ENCODE peak calls at places on chromosomes 13 and 19, in five cellular contexts. I is SK-N-SH, Q is K562, W is GM12892, O is HepG2. E is an unnamed sample.

GRCh38 chr13:85650613-85651012 is 148.6 kb downstream of the SLITRK6 start:
- DNase-seq in I (no peak), Q (no peak), W (no peak), O (no peak), E (no peak)

GRCh38 chr13:98300956-98301641 is 124.0 kb upstream of the RNF113B start:
- DNase-seq in I (no peak), Q (no peak), W (no peak), O (peak), E (no peak)

GRCh38 chr19:39103151-39103550 is 19.0 kb downstream of the ACP7 start:
- DNase-seq in I (no peak), Q (no peak), W (no peak), O (no peak), E (no peak)

GRCh38 chr13:32309812-32310706 is 5.1 kb downstream of the ZAR1L start:
- DNase-seq in I (peak), Q (peak), W (no peak), O (peak), E (peak)

GRCh38 chr13:67632590-67632989 is 402.5 kb upstream of the PCDH9 start:
- DNase-seq in I (no peak), Q (no peak), W (no peak), O (no peak), E (no peak)

GRCh38 chr19:13062317-13062716 is 40.3 kb downstream of the LYL1 start:
- DNase-seq in I (no peak), Q (no peak), W (no peak), O (no peak), E (no peak)

GRCh38 chr19:55247621-55248099 is 11.2 kb downstream of the PPP6R1 start:
- DNase-seq in I (peak), Q (no peak), W (no peak), O (no peak), E (no peak)

GRCh38 chr13:40624338-40624737 is 42.1 kb downstream of the FOXO1 start:
- DNase-seq in I (peak), Q (no peak), W (no peak), O (no peak), E (no peak)

GRCh38 chr13:101529419-101529818 is 76.9 kb downstream of the ITGBL1 start:
- DNase-seq in I (no peak), Q (no peak), W (no peak), O (no peak), E (no peak)

GRCh38 chr19:58374200-58374599 is 6.6 kb downstream of the ZNF837 start:
- DNase-seq in I (no peak), Q (no peak), W (no peak), O (no peak), E (no peak)

DNA sequence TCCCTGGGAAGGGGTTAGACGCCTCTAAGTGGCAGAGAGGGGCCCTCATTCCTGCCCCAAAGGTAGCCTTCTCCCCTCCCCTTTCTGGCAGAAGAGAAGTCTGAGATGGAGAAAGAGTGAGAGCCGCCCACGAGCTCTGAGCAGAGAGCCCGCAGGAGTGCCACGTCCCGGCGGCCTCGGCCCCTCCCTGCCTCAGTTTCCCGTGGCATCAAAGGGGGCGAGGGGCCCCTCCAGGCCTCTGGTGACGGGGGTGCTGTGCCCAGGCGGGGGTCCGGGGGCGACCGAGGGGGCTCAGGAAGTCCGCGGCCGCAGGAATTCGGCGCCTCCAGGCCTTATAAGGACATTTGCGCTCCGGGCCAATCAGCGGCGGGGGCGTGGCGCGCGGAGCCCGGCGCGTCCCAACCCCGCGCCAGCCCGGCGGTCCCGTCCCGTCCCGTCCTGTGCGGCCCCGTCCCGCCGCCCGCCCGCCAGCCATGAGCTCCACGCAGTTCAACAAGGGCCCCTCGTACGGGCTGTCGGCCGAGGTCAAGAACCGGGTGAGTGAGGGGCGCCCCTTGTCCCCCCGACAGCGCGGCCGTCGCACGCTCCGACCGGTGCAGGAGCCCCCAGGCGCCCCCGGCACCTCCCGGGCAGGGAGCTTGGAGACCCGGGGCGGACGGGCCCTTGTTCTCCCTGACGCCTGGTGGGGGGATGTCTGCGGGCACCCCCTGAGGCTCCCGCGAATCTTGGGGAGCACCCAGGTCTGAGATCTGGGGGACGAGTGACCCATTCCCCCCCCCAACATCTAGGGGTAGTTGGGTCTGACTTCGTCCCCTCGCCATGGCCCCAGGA is at the start of gene CNN2:
- DNase-seq in I (peak), Q (peak), W (peak), O (peak), E (peak)
- TF ChIP-seq TAF1 in I (peak), Q (peak), W (peak), O (peak), E (peak)

GRCh38 chr13:96816874-96817273 is 177.4 kb downstream of the OXGR1 start:
- DNase-seq in I (no peak), Q (no peak), W (no peak), O (no peak), E (no peak)
- TF ChIP-seq TAF1 in I (no peak), Q (no peak), W (no peak), O (no peak), E (no peak)

GRCh38 chr13:50707533-50708096 is 135.9 kb downstream of the DLEU7 start:
- DNase-seq in I (peak), Q (no peak), W (no peak), O (no peak), E (no peak)
- TF ChIP-seq TAF1 in I (no peak), Q (no peak), W (no peak), O (no peak), E (no peak)

DNA sequence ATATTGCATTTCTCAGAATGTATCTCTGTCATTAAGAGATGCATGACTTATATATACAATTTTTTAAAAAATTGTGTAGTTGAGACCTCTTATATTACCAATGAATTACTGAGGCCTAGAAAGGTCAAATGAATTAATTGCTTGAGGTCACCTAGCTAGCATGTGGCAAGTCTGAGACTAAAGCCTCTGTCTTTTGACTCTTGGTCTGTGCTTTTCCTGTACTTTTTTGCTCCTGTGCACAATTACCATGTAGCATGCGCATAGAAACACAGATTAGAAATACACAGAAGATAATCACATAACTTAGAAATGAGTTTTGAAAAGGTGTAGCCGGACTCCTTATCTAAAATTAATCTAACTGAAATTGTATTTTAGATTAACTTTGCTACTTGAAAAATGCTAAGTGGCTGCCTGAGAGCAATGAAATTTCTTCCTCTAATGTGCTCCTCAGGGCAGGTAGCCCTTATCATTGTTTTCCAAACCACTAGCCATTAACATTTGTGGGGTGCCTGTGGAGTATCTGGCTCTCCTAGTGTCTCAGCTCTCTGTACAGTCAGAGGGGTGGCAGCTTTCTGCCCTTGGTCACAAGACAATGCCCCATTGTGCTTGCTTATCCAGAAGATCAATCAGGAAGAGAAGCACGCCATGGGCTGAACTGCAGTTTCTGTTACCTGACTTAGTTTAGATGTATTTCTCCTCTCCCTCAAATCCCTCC is 119.6 kb downstream of the RFC3 start:
- DNase-seq in I (no peak), Q (no peak), W (no peak), O (peak), E (no peak)
- TF ChIP-seq TAF1 in I (no peak), Q (no peak), W (no peak), O (no peak), E (no peak)

GRCh38 chr19:3697094-3697493 is 3.2 kb downstream of the PIP5K1C start:
- DNase-seq in I (no peak), Q (no peak), W (no peak), O (no peak), E (no peak)

GRCh38 chr19:3696660-3696995 is 3.6 kb downstream of the PIP5K1C start:
- DNase-seq in I (no peak), Q (no peak), W (no peak), O (no peak), E (no peak)

GRCh38 chr19:3698386-3698950 is 1.8 kb downstream of the PIP5K1C start:
- DNase-seq in I (peak), Q (no peak), W (peak), O (no peak), E (no peak)

GRCh38 chr19:3699071-3699740 is 1.1 kb downstream of the PIP5K1C start:
- DNase-seq in I (peak), Q (peak), W (peak), O (no peak), E (peak)

GRCh38 chr19:3697671-3698385 is 2.4 kb downstream of the PIP5K1C start:
- DNase-seq in I (no peak), Q (no peak), W (no peak), O (no peak), E (no peak)
- TF ChIP-seq TAF1 in I (no peak), Q (no peak), W (no peak), O (no peak), E (no peak)

GRCh38 chr19:29606420-29606747 is 301 bp downstream of the POP4 start:
- DNase-seq in I (no peak), Q (peak), W (no peak), O (no peak), E (no peak)
- TF ChIP-seq TAF1 in I (no peak), Q (no peak), W (no peak), O (no peak), E (no peak)

GRCh38 chr13:61916483-61916882 is 500.8 kb upstream of the PCDH20 start:
- DNase-seq in I (no peak), Q (no peak), W (no peak), O (no peak), E (no peak)

GRCh38 chr13:61918841-61919240 is 503.2 kb upstream of the PCDH20 start:
- DNase-seq in I (no peak), Q (no peak), W (no peak), O (no peak), E (no peak)

GRCh38 chr13:61908906-61909305 is 493.3 kb upstream of the PCDH20 start:
- DNase-seq in I (no peak), Q (no peak), W (no peak), O (no peak), E (no peak)

GRCh38 chr13:61913183-61913582 is 497.5 kb upstream of the PCDH20 start:
- DNase-seq in I (no peak), Q (no peak), W (no peak), O (no peak), E (no peak)
- TF ChIP-seq TAF1 in I (no peak), Q (no peak), W (no peak), O (no peak), E (no peak)

GRCh38 chr13:43424386-43424785 is 362.4 kb downstream of the ENOX1 start:
- DNase-seq in I (no peak), Q (no peak), W (no peak), O (no peak), E (no peak)
- TF ChIP-seq TAF1 in I (no peak), Q (no peak), W (no peak), O (no peak), E (no peak)

DNA sequence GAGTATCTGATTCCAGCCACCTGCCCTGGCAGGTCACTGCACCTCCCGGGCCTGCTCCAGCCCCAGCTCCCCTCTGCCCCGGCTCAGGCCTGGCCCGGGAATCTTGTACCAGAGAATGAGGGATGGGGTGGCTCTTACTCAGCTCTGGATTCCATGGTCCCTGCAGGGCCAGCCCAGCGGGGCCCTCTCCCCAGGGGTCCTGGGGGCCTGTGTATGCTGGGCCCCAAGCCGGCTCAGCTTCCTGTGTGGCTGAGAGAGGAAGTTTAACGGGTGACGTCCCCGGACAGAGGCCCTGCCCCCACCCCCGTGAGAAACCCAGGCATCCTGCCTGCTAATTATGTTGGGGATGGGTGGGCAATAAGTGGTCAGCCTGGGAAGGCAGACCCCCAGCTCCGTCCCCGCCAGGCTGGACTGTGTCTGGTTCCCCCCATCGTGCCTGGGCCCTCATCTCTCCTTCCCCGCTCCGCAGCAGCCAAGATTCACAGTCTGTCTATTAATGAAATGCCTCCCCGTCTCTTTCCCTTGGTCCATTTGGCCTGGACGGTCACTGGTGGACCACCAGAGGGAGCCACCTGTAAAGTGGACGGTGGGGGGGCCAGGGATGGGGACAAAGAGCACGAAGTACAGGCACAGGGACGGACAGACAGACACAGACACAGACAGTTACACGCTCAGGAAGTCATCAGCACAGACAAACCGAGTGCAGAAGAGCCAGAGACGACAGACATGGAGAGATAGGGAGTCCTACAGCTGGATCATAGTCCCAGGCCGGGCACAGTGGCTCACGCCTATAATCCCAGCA is at the start of gene DENND1C:
- DNase-seq in I (peak), Q (peak), W (peak), O (peak), E (no peak)
- TF ChIP-seq TAF1 in I (no peak), Q (no peak), W (no peak), O (no peak), E (peak)

DNA sequence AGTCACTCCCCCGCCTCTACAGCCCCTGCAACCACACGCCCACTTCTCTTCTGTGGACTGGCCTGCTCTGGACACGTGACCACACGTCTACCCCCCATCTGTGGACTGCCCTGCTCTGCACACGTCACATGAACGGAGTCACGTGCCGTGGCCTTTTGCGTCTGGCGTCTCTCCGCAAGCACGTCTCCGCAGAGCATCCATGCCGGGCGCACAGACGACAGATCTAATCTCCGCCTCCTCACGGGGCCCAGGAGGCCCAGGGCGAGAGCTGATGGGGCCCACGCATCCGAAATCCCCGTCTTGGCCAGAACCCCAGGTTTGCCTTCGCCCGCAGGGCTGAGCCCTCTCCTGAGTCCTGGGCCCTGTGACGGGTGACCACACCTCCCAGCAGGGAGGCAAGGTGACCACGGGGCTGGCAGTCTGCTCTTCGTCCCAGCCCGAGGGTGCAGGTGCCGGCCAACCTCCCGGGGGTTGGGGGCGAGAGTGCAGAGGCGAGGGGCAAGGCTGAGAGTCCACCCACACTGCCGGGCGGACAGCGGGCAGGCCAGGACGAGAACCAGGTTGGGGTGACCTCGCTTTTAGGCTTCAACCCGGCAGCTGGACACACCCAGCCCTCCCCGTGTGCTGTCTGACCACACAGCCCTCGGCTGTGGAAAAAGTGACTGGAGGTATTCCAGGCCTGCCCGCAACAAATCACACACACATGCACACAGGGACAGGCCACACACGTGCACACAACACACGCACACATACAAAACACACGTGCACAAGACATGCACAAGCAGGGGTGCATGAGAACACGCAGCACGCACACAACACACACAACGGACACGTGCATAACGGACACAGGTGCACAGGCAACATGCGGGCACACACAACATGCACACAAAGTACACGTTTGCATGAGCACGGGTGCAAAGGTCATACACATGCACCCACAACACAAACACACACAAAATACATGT is 3.9 kb downstream of the SBNO2 start:
- DNase-seq in I (peak), Q (no peak), W (no peak), O (no peak), E (no peak)
- TF ChIP-seq TAF1 in I (peak), Q (no peak), W (no peak), O (no peak), E (no peak)